ENCODE peak calls at places on chromosomes 7 and 10, in six cellular contexts. Y is activated naive CD4-positive, alpha-beta T cell; L is fibroblast of the aortic adventitia; M is stomach; C is endothelial cell; I is activated CD4-positive, alpha-beta T cell treated with anti-CD3 and anti-CD28 coated beads, Interleukin-2, amount 50 U/mL, for 24 hours. O is an unnamed sample.

GRCh38 chr7:122311719-122312118 is 7.2 kb upstream of the FEZF1 start:
- DNase-seq in L (no peak), Y (no peak), C (peak), M (no peak), I (no peak), O (peak)

GRCh38 chr7:137718360-137718759 is 128.4 kb downstream of the DGKI start:
- DNase-seq in M (no peak), C (no peak), Y (no peak), L (no peak), I (no peak), O (peak)

GRCh38 chr7:1809070-1809469 is 139.0 kb downstream of the ELFN1 start:
- DNase-seq in M (no peak), Y (no peak), I (no peak), C (no peak), L (no peak), O (no peak)

GRCh38 chr10:89479255-89479654 is 56.1 kb downstream of the SLC16A12 start:
- DNase-seq in C (no peak), M (no peak), Y (no peak), I (no peak), L (peak), O (no peak)

GRCh38 chr10:48976208-48976607 is 36.6 kb upstream of the LRRC18 start:
- DNase-seq in L (peak), M (no peak), Y (no peak), C (peak), I (no peak), O (no peak)

GRCh38 chr7:105934577-105935185 is 28.4 kb upstream of the CDHR3 start:
- DNase-seq in I (no peak), Y (no peak), C (peak), M (peak), L (peak), O (no peak)

GRCh38 chr7:81111358-81111757 is 192.5 kb upstream of the SEMA3C start:
- DNase-seq in M (no peak), L (peak), Y (no peak), C (no peak), I (no peak), O (no peak)

GRCh38 chr7:149225106-149225505 is 14.3 kb upstream of the ZNF212 start:
- DNase-seq in I (no peak), M (no peak), L (no peak), Y (no peak), C (no peak), O (no peak)

GRCh38 chr7:74343281-74344127 is 54.3 kb downstream of the CLIP2 start:
- DNase-seq in C (no peak), I (no peak), L (peak), M (no peak), Y (no peak), O (no peak)

GRCh38 chr10:71203716-71204115 is 8.7 kb upstream of the UNC5B start:
- DNase-seq in L (no peak), M (no peak), Y (no peak), I (no peak), C (no peak), O (no peak)

GRCh38 chr10:68231106-68231901 is 609 bp downstream of the ATOH7 start:
- DNase-seq in L (peak), I (no peak), Y (peak), M (peak), C (peak), O (peak)

GRCh38 chr7:16649196-16649595 is 3.2 kb downstream of the BZW2 start:
- DNase-seq in L (peak), C (no peak), I (no peak), Y (no peak), M (no peak), O (no peak)

GRCh38 chr7:128705891-128706333 is 33.2 kb upstream of the CALU start:
- DNase-seq in Y (no peak), C (no peak), M (no peak), I (no peak), L (peak), O (no peak)

GRCh38 chr10:2835950-2836349 is 231.4 kb upstream of the PFKP start:
- DNase-seq in C (no peak), M (no peak), Y (no peak), L (no peak), I (no peak), O (no peak)

GRCh38 chr10:28963539-28964221 is 286.4 kb downstream of the BAMBI start:
- DNase-seq in L (no peak), C (no peak), I (no peak), M (no peak), Y (no peak), O (no peak)

GRCh38 chr10:117246997-117247667 is 6.2 kb downstream of the SLC18A2 start:
- DNase-seq in C (no peak), M (no peak), I (no peak), Y (no peak), L (no peak), O (no peak)

GRCh38 chr7:119270045-119270464 is 1002.9 kb upstream of the KCND2 start:
- DNase-seq in L (peak), M (peak), C (peak), Y (no peak), I (peak), O (peak)

GRCh38 chr7:49174396-49174795 is 250.0 kb downstream of the CDC14C start:
- DNase-seq in C (no peak), Y (no peak), I (no peak), L (no peak), M (no peak), O (no peak)

GRCh38 chr7:155281411-155281969 is 16.2 kb upstream of the INSIG1 start:
- DNase-seq in Y (no peak), C (no peak), M (no peak), I (no peak), L (no peak), O (no peak)

GRCh38 chr10:132817701-132818211 is 31.8 kb upstream of the NKX6-2 start:
- DNase-seq in L (no peak), C (no peak), Y (no peak), I (no peak), M (no peak), O (no peak)

GRCh38 chr10:98339790-98340189 is 71.8 kb upstream of the LOXL4 start:
- DNase-seq in I (no peak), Y (no peak), L (no peak), M (no peak), C (no peak), O (no peak)

GRCh38 chr7:91103365-91103764 is 160.9 kb upstream of the FZD1 start:
- DNase-seq in L (no peak), Y (no peak), I (no peak), C (no peak), M (no peak), O (no peak)

GRCh38 chr10:86666538-86666937 is 1.8 kb upstream of the LDB3 start:
- DNase-seq in I (no peak), L (no peak), M (no peak), C (no peak), Y (no peak), O (no peak)

GRCh38 chr7:26199301-26200112 is 1.0 kb downstream of the HNRNPA2B1 start:
- DNase-seq in Y (peak), L (peak), C (peak), I (no peak), M (peak), O (peak)

GRCh38 chr10:92844746-92845145 is 3.6 kb upstream of the EXOC6 start:
- DNase-seq in I (no peak), C (no peak), M (no peak), L (no peak), Y (no peak), O (no peak)

GRCh38 chr7:98357751-98358161 is 43.1 kb downstream of the BAIAP2L1 start:
- DNase-seq in L (peak), C (no peak), M (no peak), I (no peak), Y (no peak), O (no peak)

GRCh38 chr10:58064714-58065528 is 202.8 kb downstream of the IPMK start:
- DNase-seq in I (peak), L (peak), C (peak), Y (no peak), M (no peak), O (no peak)

GRCh38 chr10:125049216-125049903 is 107.4 kb downstream of the ZRANB1 start:
- DNase-seq in Y (no peak), I (no peak), L (no peak), C (no peak), M (no peak), O (no peak)

GRCh38 chr10:83254698-83255097 is 884.6 kb upstream of the GHITM start:
- DNase-seq in Y (no peak), L (no peak), I (no peak), M (no peak), C (no peak), O (no peak)

GRCh38 chr10:86160890-86161585 is 205.6 kb downstream of the GRID1 start:
- DNase-seq in L (no peak), M (no peak), I (no peak), C (no peak), Y (no peak), O (no peak)

GRCh38 chr7:149462101-149462520 is 1.2 kb upstream of the ZNF777 start:
- DNase-seq in Y (no peak), C (no peak), L (no peak), I (no peak), M (no peak), O (no peak)

GRCh38 chr10:119940487-119940886 is 48.0 kb downstream of the SEC23IP start:
- DNase-seq in I (no peak), M (no peak), L (peak), Y (no peak), C (no peak), O (no peak)

GRCh38 chr7:51016546-51016945 is 233.8 kb upstream of the GRB10 start:
- DNase-seq in M (no peak), I (no peak), L (no peak), Y (no peak), C (no peak), O (peak)

GRCh38 chr10:71263376-71263775 is 51.0 kb downstream of the UNC5B start:
- DNase-seq in Y (no peak), M (no peak), I (no peak), L (no peak), C (peak), O (no peak)

GRCh38 chr10:110323503-110323902 is 18.8 kb upstream of the SMNDC1 start:
- DNase-seq in I (no peak), Y (no peak), M (no peak), C (no peak), L (peak), O (no peak)

GRCh38 chr10:119726291-119727261 is 726 bp downstream of the INPP5F start:
- DNase-seq in Y (no peak), M (no peak), C (peak), L (no peak), I (no peak), O (peak)

O was measured in ecto neural progenitor cell.